ENCODE peak calls at places on chromosomes 12 and 14, in six cellular contexts. R is GM23248, I is psoas muscle, M is HFFc6, S is astrocyte of the cerebellum, D is renal cortical epithelial cell. T is an unnamed sample.

GRCh38 chr12:132524405-132524804 is 34.5 kb downstream of the FBRSL1 start:
- DNase-seq in R (no peak), I (no peak), M (no peak), S (no peak), D (peak), T (no peak)

GRCh38 chr14:21382886-21383847 is 652 bp downstream of the SUPT16H start:
- DNase-seq in R (peak), I (peak), M (peak), S (no peak), D (peak), T (peak)

GRCh38 chr12:108850854-108851573 is 6.4 kb downstream of the SSH1 start:
- DNase-seq in R (peak), I (peak), M (peak), S (no peak), D (no peak), T (no peak)

GRCh38 chr12:88450130-88450529 is 130.1 kb downstream of the KITLG start:
- DNase-seq in R (no peak), I (no peak), M (no peak), S (no peak), D (no peak), T (no peak)

GRCh38 chr12:19179986-19180385 is 50.5 kb downstream of the PLEKHA5 start:
- DNase-seq in R (no peak), I (no peak), M (no peak), S (no peak), D (no peak), T (no peak)

GRCh38 chr12:89350661-89351488 is 1.4 kb downstream of the DUSP6 start:
- DNase-seq in R (peak), I (peak), M (no peak), S (no peak), D (no peak), T (peak)

GRCh38 chr14:54554401-54554800 is 12.5 kb upstream of the SAMD4A start:
- DNase-seq in R (no peak), I (no peak), M (no peak), S (no peak), D (no peak), T (no peak)

GRCh38 chr12:124829708-124830304 is 33.9 kb downstream of the SCARB1 start:
- DNase-seq in R (peak), I (no peak), M (no peak), S (no peak), D (no peak), T (no peak)

GRCh38 chr14:69485261-69485660 is 733 bp downstream of the PLEKHD1 start:
- DNase-seq in R (no peak), I (no peak), M (no peak), S (no peak), D (no peak), T (peak)

GRCh38 chr14:60657609-60657983 is 8.3 kb upstream of the SIX1 start:
- DNase-seq in R (no peak), I (no peak), M (no peak), S (no peak), D (no peak), T (no peak)

T was measured in right lobe of liver.